ENCODE peak calls at places on chromosomes 1 and 21, in eight cellular contexts. S is stimulated activated CD4-positive, alpha-beta T cell treated with anti-CD3 and anti-CD28 coated beads, Interleukin-4, amount 100 ng/mL, for 1 hour; I is HEK293T; M is Caco-2; Z is hypothalamus; G is sciatic nerve; K is GF-D8; Y is AG04450. B is an unnamed sample.

GRCh38 chr1:154353460-154353904 is 28.2 kb downstream of the ATP8B2 start:
- DNase-seq in K (peak; percentile 19), Z (no peak), Y (no peak), S (no peak), G (no peak), M (peak; percentile 69), I (peak; percentile 41), B (no peak)

GRCh38 chr1:153790282-153790995 is 15.2 kb downstream of the SLC27A3 start:
- DNase-seq in Z (peak; percentile 78), I (no peak), S (no peak), M (no peak), K (peak; percentile 49), Y (peak; percentile 62), G (peak; percentile 84), B (no peak)

GRCh38 chr1:155105604-155106011 is 22.1 kb upstream of the EFNA1 start:
- DNase-seq in I (no peak), S (no peak), Y (no peak), G (no peak), M (peak; percentile 34), K (no peak), Z (no peak), B (no peak)

GRCh38 chr21:43287974-43288755 is 119.4 kb downstream of the CRYAA start:
- DNase-seq in M (peak; percentile 68), S (no peak), K (no peak), Y (no peak), G (no peak), Z (no peak), I (no peak), B (no peak)

GRCh38 chr1:91798241-91798648 is 87.7 kb downstream of the TGFBR3 start:
- DNase-seq in Y (no peak), G (no peak), K (no peak), M (no peak), Z (no peak), I (no peak), S (no peak), B (no peak)

GRCh38 chr1:71039666-71040262 is 7.9 kb downstream of the PTGER3 start:
- DNase-seq in Z (no peak), S (no peak), G (no peak), I (no peak), K (no peak), M (no peak), Y (no peak), B (no peak)

GRCh38 chr1:112247036-112247597 is 148.9 kb upstream of the CTTNBP2NL start:
- DNase-seq in Y (no peak), K (no peak), G (no peak), I (no peak), M (no peak), S (no peak), Z (no peak), B (no peak)

GRCh38 chr1:241423541-241424479 is 66.8 kb upstream of the RGS7 start:
- DNase-seq in Z (peak; percentile 45), Y (peak; percentile 8), M (peak; percentile 49), S (peak; percentile 5), G (no peak), K (no peak), I (peak; percentile 61), B (no peak)

GRCh38 chr1:180233191-180234011 is 3.3 kb downstream of the LHX4 start:
- DNase-seq in M (no peak), Y (no peak), S (no peak), K (no peak), G (no peak), Z (no peak), I (no peak), B (no peak)

GRCh38 chr21:25062061-25062460 is 545.2 kb downstream of the MRPL39 start:
- DNase-seq in M (no peak), G (no peak), Y (no peak), I (no peak), K (no peak), S (no peak), Z (no peak), B (no peak)

GRCh38 chr1:19758227-19758830 is 41.4 kb downstream of the TMCO4 start:
- DNase-seq in S (no peak), I (no peak), Z (no peak), G (no peak), Y (peak; percentile 59), M (no peak), K (no peak), B (peak; percentile 48)

GRCh38 chr1:59186656-59187055 is 110.2 kb upstream of the FGGY start:
- DNase-seq in I (no peak), K (no peak), Y (peak; percentile 67), Z (no peak), S (no peak), G (peak; percentile 66), M (peak; percentile 81), B (no peak)

GRCh38 chr1:115522386-115522785 is 119.4 kb upstream of the VANGL1 start:
- DNase-seq in K (no peak), I (no peak), S (no peak), Y (no peak), G (no peak), Z (no peak), M (no peak), B (no peak)

GRCh38 chr1:236502579-236502971 is 21.2 kb upstream of the LGALS8 start:
- DNase-seq in S (no peak), Y (no peak), M (peak; percentile 73), G (no peak), Z (no peak), I (no peak), K (no peak), B (no peak)

GRCh38 chr21:40689816-40690215 is 157.1 kb downstream of the DSCAM start:
- DNase-seq in S (no peak), K (no peak), Y (no peak), M (no peak), I (no peak), G (no peak), Z (no peak), B (no peak)

GRCh38 chr1:117171900-117172501 is 38.7 kb downstream of the VTCN1 start:
- DNase-seq in K (no peak), M (no peak), G (peak; percentile 64), Y (no peak), Z (peak; percentile 50), I (no peak), S (no peak), B (peak; percentile 22)

GRCh38 chr1:193229136-193229535 is 42.7 kb upstream of the B3GALT2 start:
- DNase-seq in Z (no peak), M (no peak), I (no peak), K (no peak), Y (peak; percentile 24), G (no peak), S (no peak), B (no peak)

GRCh38 chr1:115113781-115114180 is 24.5 kb upstream of the TSPAN2 start:
- DNase-seq in S (no peak), Y (no peak), M (no peak), Z (no peak), I (no peak), G (no peak), K (no peak), B (no peak)

B was measured in HAP-1.